ENCODE peak calls at places on chromosomes 7 and 10, in four cellular contexts. One of them, this sample, is unnamed.
A peak's percentile ranks its signal among the peaks of the same experiment; 100 is the strongest.

GRCh38 chr7:75715864-75716263 is 22.9 kb downstream of the HIP1 start:
- DNase-seq in K562: no peak
- DNase-seq in H1: no peak
- DNase-seq in SK-N-SH: no peak
- DNase-seq in this sample: no peak

GRCh38 chr7:92778972-92779371 is 57.4 kb downstream of the CDK6 start:
- DNase-seq in H1: no peak
- DNase-seq in K562: no peak
- DNase-seq in SK-N-SH: no peak
- DNase-seq in this sample: no peak

GRCh38 chr7:28539289-28539981 is 127.1 kb downstream of the CREB5 start:
- DNase-seq in K562: no peak
- DNase-seq in SK-N-SH: no peak
- DNase-seq in H1: no peak
- DNase-seq in this sample: no peak

GRCh38 chr7:25995893-25996529 is 156.0 kb upstream of the NFE2L3 start:
- DNase-seq in SK-N-SH: no peak
- DNase-seq in K562: no peak
- DNase-seq in H1: no peak
- DNase-seq in this sample: no peak

GRCh38 chr7:96014617-96015016 is 242.3 kb downstream of the DYNC1I1 start:
- DNase-seq in SK-N-SH: peak; percentile 15
- DNase-seq in K562: no peak
- DNase-seq in H1: no peak
- DNase-seq in this sample: no peak

GRCh38 chr7:22094413-22095304 is 149.0 kb upstream of the CDCA7L start:
- DNase-seq in H1: no peak
- DNase-seq in K562: no peak
- DNase-seq in SK-N-SH: no peak
- DNase-seq in this sample: no peak

GRCh38 chr7:710161-710560 is 16.3 kb upstream of the DNAAF5 start:
- DNase-seq in H1: no peak
- DNase-seq in SK-N-SH: no peak
- DNase-seq in K562: no peak
- DNase-seq in this sample: no peak

GRCh38 chr10:34154371-34154770 is 660.7 kb downstream of the PARD3 start:
- DNase-seq in H1: no peak
- DNase-seq in SK-N-SH: no peak
- DNase-seq in K562: no peak
- DNase-seq in this sample: no peak

GRCh38 chr7:36600314-36600682 is 124.0 kb downstream of the AOAH start:
- DNase-seq in K562: no peak
- DNase-seq in SK-N-SH: no peak
- DNase-seq in H1: no peak
- DNase-seq in this sample: no peak

GRCh38 chr7:140570120-140570519 is 70.5 kb downstream of the DENND2A start:
- DNase-seq in H1: no peak
- DNase-seq in SK-N-SH: no peak
- DNase-seq in K562: no peak
- DNase-seq in this sample: no peak

DNA sequence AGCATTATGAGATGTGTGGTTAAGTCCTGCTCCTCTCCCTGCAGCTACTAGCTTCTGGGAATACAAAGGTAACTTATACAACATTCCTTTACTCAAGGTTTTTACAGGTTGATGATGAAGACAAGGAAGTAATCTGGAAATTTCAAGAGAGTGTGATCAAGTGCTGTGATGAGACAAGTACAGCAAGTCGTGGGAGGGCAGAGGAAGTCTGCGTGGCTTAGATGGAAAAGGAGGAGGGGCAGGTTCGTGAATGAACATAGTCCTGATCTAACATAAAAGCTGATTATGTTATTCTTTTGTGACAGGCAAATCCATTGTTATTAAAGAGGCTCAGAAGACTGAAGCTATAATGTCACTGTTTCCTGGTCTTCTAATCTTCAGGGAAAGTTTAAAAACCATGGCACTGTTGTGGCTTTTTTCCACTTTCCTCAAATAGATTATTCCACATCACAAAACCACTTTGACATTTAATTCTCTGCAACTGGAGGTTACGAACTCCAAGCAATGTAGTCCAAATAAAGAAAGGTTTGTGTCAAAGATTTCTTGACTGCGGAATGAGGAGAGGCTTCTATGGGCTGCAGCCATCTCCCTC is 84.1 kb downstream of the CPXM2 start:
- DNase-seq in SK-N-SH: no peak
- DNase-seq in H1: no peak
- DNase-seq in K562: no peak
- DNase-seq in this sample: no peak
- TF ChIP-seq TEAD4 in SK-N-SH: no peak
- TF ChIP-seq TEAD4 in H1: no peak
- TF ChIP-seq TEAD4 in K562: no peak
- TF ChIP-seq TEAD4 in this sample: no peak

GRCh38 chr10:124523301-124523871 is 61.8 kb downstream of the LHPP start:
- DNase-seq in K562: no peak
- DNase-seq in H1: no peak
- DNase-seq in SK-N-SH: no peak
- DNase-seq in this sample: no peak
- TF ChIP-seq TEAD4 in K562: no peak
- TF ChIP-seq TEAD4 in H1: no peak
- TF ChIP-seq TEAD4 in SK-N-SH: no peak
- TF ChIP-seq TEAD4 in this sample: no peak

DNA sequence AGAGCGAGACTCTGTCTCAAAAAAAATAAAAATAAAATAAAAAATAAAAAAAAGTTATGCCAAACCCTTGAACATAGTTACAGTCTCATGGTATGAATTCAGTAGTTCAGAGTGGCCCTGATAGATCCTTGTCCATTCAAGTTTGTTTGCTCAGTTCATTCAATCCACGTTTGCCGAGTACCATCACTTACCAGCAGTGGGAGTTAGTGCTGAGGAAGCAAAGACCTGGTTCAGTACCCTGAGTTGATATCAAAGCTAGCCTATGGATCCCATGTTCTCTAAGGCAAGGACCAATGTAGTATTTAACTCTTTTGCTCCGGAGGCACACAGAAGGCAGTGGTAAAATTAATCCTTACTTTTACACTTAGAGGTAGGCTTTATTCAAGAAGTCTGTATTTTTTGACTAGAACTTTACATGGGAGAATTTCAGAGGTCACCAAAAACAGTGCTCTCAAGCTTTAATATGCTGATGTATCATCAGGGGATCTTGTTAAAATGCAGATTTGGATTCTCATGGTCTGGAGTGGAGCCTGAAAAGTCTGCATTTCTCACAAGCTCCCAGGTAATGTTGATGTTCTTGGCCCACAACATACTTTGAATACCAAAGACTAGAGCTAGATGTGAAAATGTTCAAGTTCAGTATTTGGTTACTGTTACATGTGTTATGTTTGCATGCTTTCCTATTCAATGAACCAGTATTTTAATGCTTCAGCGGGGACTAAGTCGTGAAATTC is 38.1 kb upstream of the HBP1 start:
- DNase-seq in SK-N-SH: no peak
- DNase-seq in K562: no peak
- DNase-seq in H1: no peak
- DNase-seq in this sample: no peak
- TF ChIP-seq TEAD4 in SK-N-SH: no peak
- TF ChIP-seq TEAD4 in K562: no peak
- TF ChIP-seq TEAD4 in H1: no peak
- TF ChIP-seq TEAD4 in this sample: no peak

GRCh38 chr7:115359919-115360318 is 438.0 kb downstream of the MDFIC start:
- DNase-seq in K562: no peak
- DNase-seq in SK-N-SH: no peak
- DNase-seq in H1: no peak
- DNase-seq in this sample: no peak
- TF ChIP-seq TEAD4 in K562: no peak
- TF ChIP-seq TEAD4 in SK-N-SH: no peak
- TF ChIP-seq TEAD4 in H1: no peak
- TF ChIP-seq TEAD4 in this sample: no peak

GRCh38 chr7:78279035-78279434 is 480.5 kb downstream of the PHTF2 start:
- DNase-seq in SK-N-SH: no peak
- DNase-seq in H1: no peak
- DNase-seq in K562: no peak
- DNase-seq in this sample: no peak
- TF ChIP-seq TEAD4 in SK-N-SH: peak; percentile 22
- TF ChIP-seq TEAD4 in H1: no peak
- TF ChIP-seq TEAD4 in K562: no peak
- TF ChIP-seq TEAD4 in this sample: no peak

GRCh38 chr7:151792011-151792410 is 84.9 kb downstream of the PRKAG2 start:
- DNase-seq in K562: no peak
- DNase-seq in SK-N-SH: no peak
- DNase-seq in H1: no peak
- DNase-seq in this sample: no peak
- TF ChIP-seq TEAD4 in K562: no peak
- TF ChIP-seq TEAD4 in SK-N-SH: no peak
- TF ChIP-seq TEAD4 in H1: no peak
- TF ChIP-seq TEAD4 in this sample: no peak

DNA sequence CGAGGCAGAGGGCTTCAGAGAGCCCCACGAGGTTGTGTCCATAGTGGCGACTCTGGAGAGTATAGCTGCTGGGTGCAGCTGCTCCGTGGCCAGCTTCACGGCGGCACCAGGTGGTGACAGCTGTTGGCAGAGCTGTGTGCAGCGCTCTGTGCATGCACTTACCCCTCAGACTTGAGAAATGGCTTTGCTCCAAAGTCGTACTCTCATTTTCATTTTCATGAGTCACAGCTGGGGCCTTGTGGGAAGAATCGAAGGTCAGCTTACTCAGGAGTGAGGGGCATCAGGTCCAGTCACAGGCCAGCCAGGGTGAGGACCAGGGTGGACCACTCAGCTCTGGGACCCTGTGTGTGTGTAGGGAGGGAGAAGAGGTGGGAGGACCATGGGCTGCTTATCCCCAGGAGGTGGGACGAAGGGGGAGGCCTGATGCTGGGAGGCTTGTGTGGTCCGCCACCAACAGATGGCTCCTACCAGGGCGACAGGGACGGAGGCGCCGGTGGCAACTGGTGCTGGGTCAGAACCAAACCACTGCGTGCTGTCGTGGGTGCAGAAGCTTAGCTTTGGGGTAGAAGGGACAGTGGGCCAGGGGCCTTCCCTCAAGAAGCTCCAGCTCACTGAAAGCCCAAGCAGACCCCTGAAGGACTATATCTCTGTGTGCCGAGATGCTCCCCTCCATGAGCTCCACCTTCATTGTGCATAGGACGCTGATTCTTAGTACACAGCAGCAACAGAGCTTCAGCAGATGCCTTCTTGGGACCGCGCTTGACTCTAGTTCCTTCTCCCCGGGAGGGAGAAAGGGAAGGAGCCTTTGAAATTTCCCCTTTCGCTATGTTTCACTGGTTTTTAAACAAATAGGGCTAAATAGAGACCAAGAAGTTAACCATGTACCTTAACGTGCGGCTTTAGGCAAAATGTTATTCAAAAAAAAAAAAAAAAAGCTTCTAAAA is 225.0 kb downstream of the CELF2 start:
- DNase-seq in SK-N-SH: no peak
- DNase-seq in K562: no peak
- DNase-seq in H1: no peak
- DNase-seq in this sample: no peak
- TF ChIP-seq TEAD4 in SK-N-SH: no peak
- TF ChIP-seq TEAD4 in K562: no peak
- TF ChIP-seq TEAD4 in H1: no peak
- TF ChIP-seq TEAD4 in this sample: no peak

GRCh38 chr7:134903073-134903790 is 83.1 kb upstream of the AGBL3 start:
- DNase-seq in SK-N-SH: no peak
- DNase-seq in K562: no peak
- DNase-seq in H1: no peak
- DNase-seq in this sample: no peak
- TF ChIP-seq TEAD4 in SK-N-SH: no peak
- TF ChIP-seq TEAD4 in K562: no peak
- TF ChIP-seq TEAD4 in H1: no peak
- TF ChIP-seq TEAD4 in this sample: no peak

GRCh38 chr7:80387634-80388033 is 124.2 kb downstream of the GNAT3 start:
- DNase-seq in SK-N-SH: peak; percentile 64
- DNase-seq in H1: no peak
- DNase-seq in K562: no peak
- DNase-seq in this sample: no peak
- TF ChIP-seq TEAD4 in SK-N-SH: no peak
- TF ChIP-seq TEAD4 in H1: no peak
- TF ChIP-seq TEAD4 in K562: no peak
- TF ChIP-seq TEAD4 in this sample: no peak

This sample was measured in WTC11.